ENCODE peak calls at places on chromosomes 6 and 20, in four cellular contexts. M is stomach, R is germinal center, F is amniotic stem cell. N is an unnamed sample.

GRCh38 chr6:158448856-158449255 is 111.0 kb upstream of the TMEM181 start:
- DNase-seq in M (no peak), R (no peak), F (no peak), N (no peak)

GRCh38 chr20:6173481-6173880 is 50.7 kb upstream of the FERMT1 start:
- DNase-seq in M (no peak), R (no peak), F (no peak), N (no peak)

GRCh38 chr20:63392465-63393365 is 31.6 kb upstream of the CHRNA4 start:
- DNase-seq in M (no peak), R (no peak), F (no peak), N (no peak)

GRCh38 chr6:45830441-45831139 is 185.1 kb downstream of the CLIC5 start:
- DNase-seq in M (no peak), R (peak; percentile 60), F (no peak), N (no peak)

GRCh38 chr20:5569021-5569420 is 181.2 kb upstream of the SHLD1 start:
- DNase-seq in M (no peak), R (peak; percentile 42), F (no peak), N (peak; percentile 22)

GRCh38 chr20:3313681-3314080 is 74.7 kb upstream of the SLC4A11 start:
- DNase-seq in M (no peak), R (no peak), F (no peak), N (no peak)

GRCh38 chr6:12605888-12606345 is 110.7 kb upstream of the PHACTR1 start:
- DNase-seq in M (peak; percentile 53), R (peak; percentile 30), F (peak; percentile 49), N (peak; percentile 45)

GRCh38 chr6:170265655-170266054 is 25.2 kb downstream of the DLL1 start:
- DNase-seq in M (peak; percentile 95), R (no peak), F (no peak), N (no peak)

GRCh38 chr20:36439040-36439730 is 102.1 kb upstream of the MYL9 start:
- DNase-seq in M (peak; percentile 79), R (peak; percentile 71), F (no peak), N (no peak)

GRCh38 chr20:12762725-12763124 is 246.0 kb upstream of the SPTLC3 start:
- DNase-seq in M (no peak), R (no peak), F (no peak), N (no peak)

GRCh38 chr6:7721654-7722053 is 4.2 kb upstream of the BMP6 start:
- DNase-seq in M (no peak), R (peak; percentile 32), F (no peak), N (no peak)

GRCh38 chr6:115704028-115704427 is 356.7 kb downstream of the FRK start:
- DNase-seq in M (no peak), R (no peak), F (no peak), N (no peak)

GRCh38 chr6:41781302-41781711 is 725 bp downstream of the PRICKLE4 start:
- DNase-seq in M (peak; percentile 59), R (no peak), F (no peak), N (no peak)

GRCh38 chr20:45118028-45118427 is 3.1 kb upstream of the WFDC5 start:
- DNase-seq in M (no peak), R (no peak), F (no peak), N (no peak)

GRCh38 chr20:24673678-24674570 is 204.5 kb downstream of the SYNDIG1 start:
- DNase-seq in M (no peak), R (no peak), F (peak; percentile 6), N (no peak)

GRCh38 chr6:34546551-34547321 is 9.4 kb downstream of the SPDEF start:
- DNase-seq in M (peak; percentile 82), R (no peak), F (no peak), N (no peak)